ENCODE peak calls at places on chromosomes 12 and 14, in five cellular contexts. One of them, this sample, is unnamed.

GRCh38 chr12:110120878-110121277 is 3.3 kb upstream of the IFT81 start:
- DNase-seq in HEK293T: no peak
- DNase-seq in adipocyte: no peak
- DNase-seq in A549: no peak
- DNase-seq in omental fat pad: no peak
- DNase-seq in this sample: no peak

GRCh38 chr14:52333823-52334657 is 19.9 kb downstream of the PTGER2 start:
- DNase-seq in HEK293T: no peak
- DNase-seq in adipocyte: no peak
- DNase-seq in A549: no peak
- DNase-seq in omental fat pad: no peak
- DNase-seq in this sample: peak; percentile 64

GRCh38 chr12:113463746-113464743 is 7.6 kb downstream of the LHX5 start:
- DNase-seq in HEK293T: no peak
- DNase-seq in adipocyte: no peak
- DNase-seq in A549: no peak
- DNase-seq in omental fat pad: no peak
- DNase-seq in this sample: no peak

GRCh38 chr14:67487937-67488893 is at the start of gene TMEM229B:
- DNase-seq in HEK293T: no peak
- DNase-seq in adipocyte: no peak
- DNase-seq in A549: no peak
- DNase-seq in omental fat pad: no peak
- DNase-seq in this sample: peak; percentile 42

GRCh38 chr12:130818381-130819247 is 20.4 kb downstream of the STX2 start:
- DNase-seq in HEK293T: peak; percentile 20
- DNase-seq in adipocyte: peak; percentile 44
- DNase-seq in A549: peak; percentile 91
- DNase-seq in omental fat pad: no peak
- DNase-seq in this sample: peak; percentile 25

GRCh38 chr14:31530136-31530535 is 31.1 kb upstream of the NUBPL start:
- DNase-seq in HEK293T: no peak
- DNase-seq in adipocyte: no peak
- DNase-seq in A549: no peak
- DNase-seq in omental fat pad: no peak
- DNase-seq in this sample: peak; percentile 39

GRCh38 chr12:65826513-65827171 is 2.4 kb downstream of the HMGA2 start:
- DNase-seq in HEK293T: no peak
- DNase-seq in adipocyte: peak; percentile 61
- DNase-seq in A549: peak; percentile 25
- DNase-seq in omental fat pad: no peak
- DNase-seq in this sample: no peak

GRCh38 chr12:56941299-56942017 is 7.2 kb upstream of the SDR9C7 start:
- DNase-seq in HEK293T: no peak
- DNase-seq in adipocyte: peak; percentile 67
- DNase-seq in A549: peak; percentile 53
- DNase-seq in omental fat pad: no peak
- DNase-seq in this sample: peak; percentile 84

GRCh38 chr12:10406725-10407124 is 2.8 kb downstream of the KLRC4 start:
- DNase-seq in HEK293T: no peak
- DNase-seq in adipocyte: no peak
- DNase-seq in A549: no peak
- DNase-seq in omental fat pad: no peak
- DNase-seq in this sample: no peak

GRCh38 chr12:68227356-68227755 is 1.7 kb upstream of the IL26 start:
- DNase-seq in HEK293T: no peak
- DNase-seq in adipocyte: no peak
- DNase-seq in A549: no peak
- DNase-seq in omental fat pad: no peak
- DNase-seq in this sample: no peak

GRCh38 chr12:24919346-24920001 is 29.4 kb downstream of the BCAT1 start:
- DNase-seq in HEK293T: no peak
- DNase-seq in adipocyte: no peak
- DNase-seq in A549: no peak
- DNase-seq in omental fat pad: no peak
- DNase-seq in this sample: no peak

GRCh38 chr12:58364389-58365086 is 423.2 kb downstream of the ATP23 start:
- DNase-seq in HEK293T: no peak
- DNase-seq in adipocyte: peak; percentile 96
- DNase-seq in A549: peak; percentile 25
- DNase-seq in omental fat pad: no peak
- DNase-seq in this sample: peak; percentile 98

GRCh38 chr14:30560581-30560980 is 1.6 kb downstream of the G2E3 start:
- DNase-seq in HEK293T: no peak
- DNase-seq in adipocyte: no peak
- DNase-seq in A549: no peak
- DNase-seq in omental fat pad: no peak
- DNase-seq in this sample: no peak

GRCh38 chr14:65462411-65462810 is 49.9 kb downstream of the FUT8 start:
- DNase-seq in HEK293T: no peak
- DNase-seq in adipocyte: peak; percentile 56
- DNase-seq in A549: no peak
- DNase-seq in omental fat pad: no peak
- DNase-seq in this sample: peak; percentile 79

GRCh38 chr12:122980192-122981035 is at the start of gene ARL6IP4:
- DNase-seq in HEK293T: peak; percentile 73
- DNase-seq in adipocyte: peak; percentile 84
- DNase-seq in A549: peak; percentile 76
- DNase-seq in omental fat pad: no peak
- DNase-seq in this sample: peak; percentile 68

GRCh38 chr14:104816678-104816945 is 15.7 kb downstream of the ZBTB42 start:
- DNase-seq in HEK293T: no peak
- DNase-seq in adipocyte: no peak
- DNase-seq in A549: no peak
- DNase-seq in omental fat pad: no peak
- DNase-seq in this sample: no peak

GRCh38 chr14:23056956-23057756 is at the start of gene CDH24:
- DNase-seq in HEK293T: peak; percentile 77
- DNase-seq in adipocyte: peak; percentile 90
- DNase-seq in A549: peak; percentile 64
- DNase-seq in omental fat pad: no peak
- DNase-seq in this sample: peak; percentile 72

GRCh38 chr12:50057000-50057841 is at the start of gene ASIC1:
- DNase-seq in HEK293T: peak; percentile 75
- DNase-seq in adipocyte: peak; percentile 89
- DNase-seq in A549: peak; percentile 83
- DNase-seq in omental fat pad: no peak
- DNase-seq in this sample: peak; percentile 67

GRCh38 chr12:96034631-96035282 is 630 bp downstream of the LTA4H start:
- DNase-seq in HEK293T: peak; percentile 52
- DNase-seq in adipocyte: peak; percentile 61
- DNase-seq in A549: peak; percentile 38
- DNase-seq in omental fat pad: no peak
- DNase-seq in this sample: peak; percentile 44

GRCh38 chr12:87136330-87136976 is 880.3 kb upstream of the MGAT4C start:
- DNase-seq in HEK293T: no peak
- DNase-seq in adipocyte: peak; percentile 78
- DNase-seq in A549: no peak
- DNase-seq in omental fat pad: no peak
- DNase-seq in this sample: peak; percentile 72

GRCh38 chr12:125280482-125281377 is 215.5 kb downstream of the AACS start:
- DNase-seq in HEK293T: no peak
- DNase-seq in adipocyte: no peak
- DNase-seq in A549: peak; percentile 18
- DNase-seq in omental fat pad: no peak
- DNase-seq in this sample: no peak

GRCh38 chr12:121240484-121241202 is 30.7 kb downstream of the P2RX4 start:
- DNase-seq in HEK293T: no peak
- DNase-seq in adipocyte: peak; percentile 31
- DNase-seq in A549: no peak
- DNase-seq in omental fat pad: peak; percentile 58
- DNase-seq in this sample: peak; percentile 56

GRCh38 chr14:65225299-65226159 is 123.2 kb upstream of the MAX start:
- DNase-seq in HEK293T: no peak
- DNase-seq in adipocyte: no peak
- DNase-seq in A549: no peak
- DNase-seq in omental fat pad: no peak
- DNase-seq in this sample: no peak

GRCh38 chr14:64864258-64864657 is 15.4 kb downstream of the SPTB start:
- DNase-seq in HEK293T: no peak
- DNase-seq in adipocyte: no peak
- DNase-seq in A549: no peak
- DNase-seq in omental fat pad: no peak
- DNase-seq in this sample: no peak

GRCh38 chr14:104145826-104146642 is 7.6 kb downstream of the KIF26A start:
- DNase-seq in HEK293T: no peak
- DNase-seq in adipocyte: no peak
- DNase-seq in A549: no peak
- DNase-seq in omental fat pad: no peak
- DNase-seq in this sample: no peak

GRCh38 chr14:39488600-39488999 is 56.4 kb upstream of the FBXO33 start:
- DNase-seq in HEK293T: no peak
- DNase-seq in adipocyte: no peak
- DNase-seq in A549: no peak
- DNase-seq in omental fat pad: no peak
- DNase-seq in this sample: no peak

GRCh38 chr14:54902521-54903420 is at the start of gene GCH1:
- DNase-seq in HEK293T: peak; percentile 89
- DNase-seq in adipocyte: peak; percentile 84
- DNase-seq in A549: peak; percentile 69
- DNase-seq in omental fat pad: peak; percentile 53
- DNase-seq in this sample: peak; percentile 62

GRCh38 chr12:2642176-2642892 is 152.4 kb upstream of the FKBP4 start:
- DNase-seq in HEK293T: no peak
- DNase-seq in adipocyte: no peak
- DNase-seq in A549: no peak
- DNase-seq in omental fat pad: no peak
- DNase-seq in this sample: no peak

GRCh38 chr14:101037021-101037817 is 133.7 kb upstream of the RTL1 start:
- DNase-seq in HEK293T: no peak
- DNase-seq in adipocyte: no peak
- DNase-seq in A549: no peak
- DNase-seq in omental fat pad: no peak
- DNase-seq in this sample: peak; percentile 8

GRCh38 chr12:106226884-106227640 is 20.8 kb downstream of the CKAP4 start:
- DNase-seq in HEK293T: peak; percentile 70
- DNase-seq in adipocyte: peak; percentile 84
- DNase-seq in A549: peak; percentile 87
- DNase-seq in omental fat pad: no peak
- DNase-seq in this sample: peak; percentile 72

GRCh38 chr12:46380397-46380796 is 7.8 kb upstream of the SLC38A2 start:
- DNase-seq in HEK293T: no peak
- DNase-seq in adipocyte: no peak
- DNase-seq in A549: no peak
- DNase-seq in omental fat pad: no peak
- DNase-seq in this sample: no peak